ENCODE peak calls at places on chromosomes 6 and 20, in nine cellular contexts. C, L, K, Z, J, S, T, B and P are unnamed samples.

GRCh38 chr6:56642366-56643261 is at the start of gene DST:
- DNase-seq in C (no peak), L (peak; percentile 95), K (peak; percentile 64), Z (peak; percentile 83), J (peak; percentile 47), S (no peak), T (no peak), B (no peak), P (peak; percentile 84)

GRCh38 chr6:36731622-36732310 is 34.1 kb downstream of the RAB44 start:
- DNase-seq in C (no peak), L (no peak), K (no peak), Z (no peak), J (no peak), S (no peak), T (no peak), B (no peak), P (no peak)

GRCh38 chr6:157830354-157831017 is 7.4 kb downstream of the SNX9 start:
- DNase-seq in C (no peak), L (no peak), K (no peak), Z (no peak), J (no peak), S (no peak), T (no peak), B (peak; percentile 25), P (no peak)

GRCh38 chr6:31497595-31498476 is at the start of gene MICB:
- DNase-seq in C (peak; percentile 84), L (peak; percentile 79), K (peak; percentile 74), Z (no peak), J (peak; percentile 65), S (peak; percentile 51), T (no peak), B (peak; percentile 27), P (peak; percentile 69)

GRCh38 chr6:152748843-152749242 is 1.8 kb upstream of the VIP start:
- DNase-seq in C (no peak), L (peak; percentile 16), K (peak; percentile 16), Z (no peak), J (no peak), S (no peak), T (no peak), B (no peak), P (peak; percentile 48)

GRCh38 chr6:100913400-100914276 is 32.5 kb upstream of the ASCC3 start:
- DNase-seq in C (no peak), L (peak; percentile 31), K (no peak), Z (no peak), J (no peak), S (no peak), T (peak; percentile 46), B (no peak), P (no peak)

GRCh38 chr6:16392010-16392409 is 153.6 kb downstream of the GMPR start:
- DNase-seq in C (no peak), L (no peak), K (no peak), Z (no peak), J (no peak), S (no peak), T (no peak), B (no peak), P (no peak)

GRCh38 chr6:22062807-22063408 is 233.9 kb downstream of the PRL start:
- DNase-seq in C (no peak), L (no peak), K (peak; percentile 57), Z (no peak), J (no peak), S (no peak), T (no peak), B (peak; percentile 46), P (no peak)

GRCh38 chr20:17470521-17470920 is 60.7 kb downstream of the BFSP1 start:
- DNase-seq in C (no peak), L (no peak), K (no peak), Z (no peak), J (no peak), S (no peak), T (no peak), B (no peak), P (no peak)

GRCh38 chr6:154542747-154543146 is 32.3 kb upstream of the CNKSR3 start:
- DNase-seq in C (no peak), L (no peak), K (no peak), Z (no peak), J (no peak), S (peak; percentile 84), T (no peak), B (no peak), P (no peak)

GRCh38 chr20:53734006-53734688 is 140.5 kb upstream of the ZNF217 start:
- DNase-seq in C (no peak), L (no peak), K (no peak), Z (no peak), J (no peak), S (no peak), T (no peak), B (no peak), P (no peak)

GRCh38 chr6:158938811-158939254 is 61.2 kb downstream of the RSPH3 start:
- DNase-seq in C (peak; percentile 72), L (peak; percentile 22), K (no peak), Z (no peak), J (no peak), S (no peak), T (peak; percentile 28), B (no peak), P (peak; percentile 80)

GRCh38 chr20:10111144-10111771 is 76.5 kb downstream of the ANKEF1 start:
- DNase-seq in C (peak; percentile 77), L (peak; percentile 61), K (peak; percentile 55), Z (no peak), J (peak; percentile 65), S (no peak), T (peak; percentile 75), B (no peak), P (no peak)

GRCh38 chr6:134436950-134437349 is 119.0 kb upstream of the SGK1 start:
- DNase-seq in C (peak; percentile 19), L (peak; percentile 68), K (no peak), Z (no peak), J (no peak), S (no peak), T (no peak), B (no peak), P (peak; percentile 27)

GRCh38 chr6:158519354-158519753 is 40.5 kb upstream of the TMEM181 start:
- DNase-seq in C (no peak), L (no peak), K (no peak), Z (no peak), J (no peak), S (no peak), T (no peak), B (no peak), P (no peak)

GRCh38 chr20:38859070-38859690 is 53.7 kb downstream of the PPP1R16B start:
- DNase-seq in C (peak; percentile 45), L (no peak), K (no peak), Z (no peak), J (no peak), S (no peak), T (no peak), B (no peak), P (no peak)

GRCh38 chr6:53741417-53741816 is 53.4 kb upstream of the LRRC1 start:
- DNase-seq in C (no peak), L (peak; percentile 68), K (no peak), Z (no peak), J (no peak), S (no peak), T (no peak), B (no peak), P (peak; percentile 69)

GRCh38 chr6:126603410-126603809 is 263.5 kb downstream of the CENPW start:
- DNase-seq in C (no peak), L (no peak), K (no peak), Z (no peak), J (no peak), S (no peak), T (no peak), B (no peak), P (no peak)

GRCh38 chr6:119676971-119677370 is 327.4 kb upstream of the MAN1A1 start:
- DNase-seq in C (no peak), L (peak; percentile 47), K (no peak), Z (no peak), J (peak; percentile 26), S (no peak), T (no peak), B (no peak), P (no peak)

GRCh38 chr6:27894839-27895762 is 17.1 kb downstream of the OR2B2 start:
- DNase-seq in C (peak; percentile 83), L (peak; percentile 91), K (peak; percentile 86), Z (peak; percentile 75), J (peak; percentile 86), S (no peak), T (peak; percentile 68), B (peak; percentile 30), P (peak; percentile 87)

GRCh38 chr6:67818322-67818721 is 816.8 kb upstream of the ADGRB3 start:
- DNase-seq in C (no peak), L (no peak), K (no peak), Z (no peak), J (no peak), S (no peak), T (no peak), B (no peak), P (no peak)

GRCh38 chr20:11302436-11302835 is 615.3 kb upstream of the BTBD3 start:
- DNase-seq in C (no peak), L (peak; percentile 8), K (no peak), Z (peak; percentile 51), J (no peak), S (no peak), T (no peak), B (no peak), P (peak; percentile 45)

GRCh38 chr6:42294759-42295158 is 77.1 kb upstream of the MRPS10 start:
- DNase-seq in C (peak; percentile 86), L (peak; percentile 64), K (peak; percentile 93), Z (no peak), J (peak; percentile 55), S (no peak), T (no peak), B (no peak), P (no peak)

GRCh38 chr6:54010340-54011276 is 100.6 kb upstream of the MLIP start:
- DNase-seq in C (peak; percentile 39), L (no peak), K (peak; percentile 97), Z (no peak), J (no peak), S (no peak), T (no peak), B (no peak), P (no peak)

GRCh38 chr20:63121749-63122405 is 94.1 kb downstream of the YTHDF1 start:
- DNase-seq in C (no peak), L (no peak), K (no peak), Z (no peak), J (no peak), S (no peak), T (no peak), B (no peak), P (no peak)

GRCh38 chr6:33853736-33854135 is 49.9 kb upstream of the MLN start:
- DNase-seq in C (no peak), L (no peak), K (no peak), Z (no peak), J (no peak), S (no peak), T (no peak), B (no peak), P (no peak)

GRCh38 chr20:47335251-47336012 is 21.1 kb downstream of the ZMYND8 start:
- DNase-seq in C (no peak), L (no peak), K (no peak), Z (no peak), J (no peak), S (no peak), T (no peak), B (no peak), P (no peak)